ENCODE peak calls at places on chromosomes 5 and 9, in four cellular contexts. B is mesothelial cell of epicardium, I is cardiac muscle cell, O is spleen. D is an unnamed sample.

GRCh38 chr5:111469905-111470304 is 42.4 kb downstream of the STARD4 start:
- DNase-seq in B (no peak), I (no peak), O (no peak), D (no peak)

GRCh38 chr5:122498163-122498562 is 186.1 kb downstream of the SNCAIP start:
- DNase-seq in B (no peak), I (peak), O (no peak), D (peak)

GRCh38 chr5:140690376-140690932 is 716 bp downstream of the HARS1 start:
- DNase-seq in B (no peak), I (no peak), O (no peak), D (no peak)

GRCh38 chr5:132414634-132415377 is 45.3 kb downstream of the SLC22A5 start:
- DNase-seq in B (no peak), I (peak), O (no peak), D (peak)

GRCh38 chr5:169416583-169417196 is 115.8 kb upstream of the SLIT3 start:
- DNase-seq in B (no peak), I (peak), O (no peak), D (peak)

GRCh38 chr5:122192883-122193496 is 63.6 kb downstream of the ZNF474 start:
- DNase-seq in B (no peak), I (peak), O (no peak), D (peak)

GRCh38 chr5:150505041-150505511 is 2.9 kb upstream of the NDST1 start:
- DNase-seq in B (no peak), I (no peak), O (no peak), D (no peak)

GRCh38 chr5:135881244-135881643 is 14.4 kb downstream of the IL9 start:
- DNase-seq in B (no peak), I (no peak), O (no peak), D (no peak)

GRCh38 chr5:146047396-146047795 is 58.0 kb downstream of the PLAC8L1 start:
- DNase-seq in B (no peak), I (no peak), O (no peak), D (no peak)

GRCh38 chr5:151772868-151773561 is 1.3 kb downstream of the G3BP1 start:
- DNase-seq in B (no peak), I (peak), O (no peak), D (peak)

DNA sequence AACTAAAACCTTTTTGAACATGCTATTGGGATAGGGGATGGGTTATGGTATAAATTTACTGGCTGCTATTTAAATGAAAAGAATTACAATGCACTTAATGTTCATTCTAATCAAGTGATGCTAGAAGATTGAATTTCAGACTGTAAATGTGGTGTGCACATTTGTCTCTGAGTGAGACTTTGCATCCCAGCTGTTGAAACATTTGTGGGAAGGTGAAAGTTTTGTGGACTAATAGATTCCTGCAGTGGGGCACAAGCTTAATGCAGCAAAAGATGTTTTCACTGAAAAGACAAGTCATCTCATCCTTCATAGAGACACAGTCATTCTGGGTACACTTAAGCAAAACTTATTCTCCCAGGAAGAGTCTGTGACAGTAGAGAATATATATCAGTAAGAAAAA is 323.6 kb downstream of the NFIB start:
- DNase-seq in B (no peak), I (no peak), O (no peak), D (no peak)
- TF ChIP-seq CTCF in B (no peak), I (no peak), O (no peak), D (no peak)

DNA sequence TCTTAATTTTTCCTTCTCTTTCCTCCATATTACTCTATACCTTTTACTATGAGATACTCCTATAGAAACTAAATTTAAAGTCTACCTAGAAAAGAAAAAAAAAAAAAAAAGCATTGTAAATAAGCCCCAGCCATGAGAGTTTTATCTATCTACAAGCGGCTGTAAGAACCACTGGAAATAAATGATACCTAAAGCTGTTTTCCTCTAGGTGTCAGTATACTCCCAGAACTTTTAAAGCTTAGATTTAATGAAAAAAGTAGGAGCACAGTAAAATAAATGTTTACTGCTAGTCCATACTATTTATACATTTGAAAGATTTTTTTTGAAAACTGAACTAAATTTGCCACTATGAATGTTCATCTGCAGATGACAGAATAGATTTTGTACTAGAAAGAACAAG is 26.2 kb downstream of the TYRP1 start:
- DNase-seq in B (no peak), I (peak), O (no peak), D (peak)
- TF ChIP-seq CTCF in B (peak), I (peak), O (peak), D (peak)

GRCh38 chr5:133944263-133945230 is 23.9 kb downstream of the C5orf15 start:
- DNase-seq in B (peak), I (peak), O (no peak), D (peak)
- TF ChIP-seq CTCF in B (peak), I (peak), O (peak), D (peak)

DNA sequence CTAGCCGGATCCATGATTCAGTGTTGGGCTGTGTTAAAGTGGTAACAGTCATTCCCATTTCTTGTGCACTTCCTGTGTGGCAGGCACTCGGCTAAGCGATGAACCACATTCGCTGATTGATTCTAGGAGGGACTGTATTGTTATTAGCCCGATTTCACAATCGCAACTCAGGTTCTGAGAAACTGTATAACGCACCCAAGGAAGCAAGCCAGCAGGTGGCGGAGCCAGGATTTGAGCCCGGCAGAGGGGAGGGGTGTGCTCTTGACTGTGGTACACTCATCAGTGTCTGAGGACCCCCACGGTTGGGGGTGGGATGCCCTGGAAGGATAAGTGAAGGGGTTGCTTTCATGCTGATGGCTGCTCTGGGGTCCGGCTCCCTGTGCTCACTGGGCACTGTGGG is 34.7 kb downstream of the LRSAM1 start:
- DNase-seq in B (no peak), I (no peak), O (no peak), D (no peak)
- TF ChIP-seq CTCF in B (no peak), I (no peak), O (no peak), D (no peak)

DNA sequence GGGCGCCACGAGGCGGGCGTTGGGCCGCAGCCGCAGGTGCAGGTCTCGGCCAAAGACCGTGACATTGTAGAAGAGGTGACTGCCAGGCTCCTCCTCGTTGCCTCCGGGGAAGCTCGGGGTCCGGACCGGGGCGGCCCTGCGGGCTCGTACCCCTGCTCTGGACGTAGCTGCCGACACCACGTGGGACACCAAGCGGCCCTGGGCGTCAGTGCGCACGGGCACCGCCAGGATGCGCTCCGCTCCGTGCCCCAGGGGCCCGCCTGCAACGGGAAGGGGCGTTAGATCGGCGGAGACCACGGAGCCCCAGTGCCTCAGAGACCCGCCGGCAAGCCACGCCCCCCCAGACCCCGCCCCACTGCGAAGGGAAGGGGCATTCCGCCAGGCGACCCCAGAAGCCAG is 1.4 kb downstream of the ADAMTS2 start:
- DNase-seq in B (no peak), I (peak), O (peak), D (peak)
- TF ChIP-seq CTCF in B (no peak), I (peak), O (peak), D (peak)

DNA sequence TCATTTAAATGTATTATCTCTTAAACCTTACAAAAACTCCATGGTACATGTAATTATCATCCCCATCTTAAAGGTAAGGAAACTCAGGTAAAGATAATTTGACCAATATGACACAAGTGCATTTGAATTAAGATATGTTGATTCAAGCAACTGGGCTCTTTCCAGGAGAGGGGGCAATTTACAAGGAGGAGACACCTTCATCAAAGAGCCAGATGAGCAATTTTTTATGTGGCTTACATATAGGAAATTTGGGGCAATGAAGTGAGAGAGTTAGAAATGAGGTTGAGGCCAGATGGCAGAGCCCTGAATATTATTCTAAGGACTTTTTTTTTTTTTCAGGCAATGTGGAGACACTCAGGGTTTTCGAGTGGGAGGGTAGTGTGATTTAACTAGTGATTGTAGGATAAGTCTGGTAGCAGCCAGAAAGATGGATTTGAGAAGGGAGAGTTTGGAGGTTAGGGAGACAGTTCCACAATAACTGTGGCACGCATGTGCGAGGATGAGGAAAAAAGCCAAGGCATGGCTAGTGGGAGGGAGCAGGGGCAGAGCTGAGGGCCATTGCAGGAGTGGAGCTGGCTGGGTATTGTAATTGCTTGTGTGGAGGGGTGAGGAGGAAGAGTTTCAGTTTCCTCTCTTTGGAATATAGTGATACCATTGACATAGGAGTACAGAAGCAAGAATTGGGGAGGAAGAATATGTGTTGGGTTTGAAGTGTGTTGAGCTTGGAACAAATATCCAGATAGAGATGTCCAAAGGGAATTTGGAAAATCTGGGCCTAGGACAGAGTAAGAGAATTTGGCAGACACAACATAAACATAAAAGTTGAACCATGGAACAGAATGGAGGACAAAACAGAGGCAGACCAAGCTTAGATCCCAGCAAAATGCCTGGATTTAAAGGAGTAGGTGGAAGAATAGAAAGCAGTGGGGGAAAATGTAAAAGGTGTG is 72.0 kb downstream of the ACTBL2 start:
- DNase-seq in B (no peak), I (no peak), O (no peak), D (no peak)
- TF ChIP-seq CTCF in B (no peak), I (no peak), O (no peak), D (no peak)

GRCh38 chr9:20551835-20552234 is 70.5 kb downstream of the MLLT3 start:
- DNase-seq in B (no peak), I (no peak), O (no peak), D (no peak)

GRCh38 chr9:20553750-20554149 is 68.5 kb downstream of the MLLT3 start:
- DNase-seq in B (no peak), I (no peak), O (no peak), D (no peak)

GRCh38 chr9:20550326-20550725 is 72.0 kb downstream of the MLLT3 start:
- DNase-seq in B (no peak), I (no peak), O (no peak), D (no peak)

GRCh38 chr9:20551236-20551635 is 71.1 kb downstream of the MLLT3 start:
- DNase-seq in B (no peak), I (no peak), O (no peak), D (no peak)

DNA sequence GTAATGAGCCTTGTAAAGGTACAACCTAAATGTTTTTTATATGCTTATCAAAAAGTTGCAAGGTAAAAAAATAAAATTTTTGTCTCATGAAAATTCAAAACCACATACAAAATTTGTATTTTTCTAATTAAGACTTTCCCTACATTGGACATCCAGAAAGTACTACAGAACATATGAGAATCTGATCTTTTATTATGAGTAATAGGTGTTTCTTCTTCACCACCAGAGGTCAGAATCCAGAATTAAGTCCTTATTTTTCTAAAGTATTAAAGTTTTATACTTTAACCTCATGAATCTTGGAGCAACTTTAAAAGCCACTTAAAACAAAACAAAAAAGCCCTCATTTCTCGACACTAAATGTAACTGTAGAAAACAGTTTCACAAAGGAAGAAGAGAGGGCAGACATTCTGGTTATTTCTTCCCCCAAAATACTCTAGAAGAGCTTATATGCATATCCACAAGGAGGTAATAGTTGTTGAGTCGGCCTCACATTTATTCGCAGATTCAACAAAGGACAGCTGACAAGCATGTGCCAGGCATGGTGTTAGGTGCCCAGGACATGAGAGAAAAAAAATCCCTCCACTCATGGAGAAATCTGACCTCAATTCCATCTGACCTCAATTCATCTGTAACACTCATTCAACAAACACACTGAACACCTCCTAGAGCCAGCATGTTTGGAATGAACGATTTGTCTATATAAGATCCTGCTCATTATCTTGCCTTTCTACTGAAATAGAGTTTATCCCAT is 69.2 kb downstream of the MLLT3 start:
- DNase-seq in B (no peak), I (peak), O (no peak), D (peak)
- TF ChIP-seq CTCF in B (peak), I (peak), O (no peak), D (peak)